ENCODE peak calls at places on chromosomes 3 and 15, in eight cellular contexts. One of them, this sample, is unnamed.

GRCh38 chr15:25847066-25847465 is 16.1 kb downstream of the ATP10A start:
- DNase-seq in tibial artery: no peak
- DNase-seq in astrocyte of the spinal cord: no peak
- DNase-seq in A549: no peak
- DNase-seq in GOT3: no peak
- DNase-seq in COR-L47: no peak
- DNase-seq in anterior cingulate cortex: no peak
- DNase-seq in heart right ventricle: no peak
- DNase-seq in this sample: no peak

GRCh38 chr3:171804618-171805389 is 5.5 kb downstream of the PLD1 start:
- DNase-seq in tibial artery: no peak
- DNase-seq in astrocyte of the spinal cord: peak
- DNase-seq in A549: no peak
- DNase-seq in GOT3: no peak
- DNase-seq in COR-L47: no peak
- DNase-seq in anterior cingulate cortex: no peak
- DNase-seq in heart right ventricle: peak
- DNase-seq in this sample: peak

GRCh38 chr3:73512095-73512494 is 112.6 kb downstream of the PDZRN3 start:
- DNase-seq in tibial artery: no peak
- DNase-seq in astrocyte of the spinal cord: peak
- DNase-seq in A549: no peak
- DNase-seq in GOT3: no peak
- DNase-seq in COR-L47: no peak
- DNase-seq in anterior cingulate cortex: no peak
- DNase-seq in heart right ventricle: no peak
- DNase-seq in this sample: no peak

GRCh38 chr15:86060614-86061125 is 19.0 kb upstream of the AGBL1 start:
- DNase-seq in tibial artery: no peak
- DNase-seq in astrocyte of the spinal cord: no peak
- DNase-seq in A549: no peak
- DNase-seq in GOT3: no peak
- DNase-seq in COR-L47: no peak
- DNase-seq in anterior cingulate cortex: no peak
- DNase-seq in heart right ventricle: no peak
- DNase-seq in this sample: no peak

GRCh38 chr3:117399311-117400068 is 689.9 kb downstream of the TUSC7 start:
- DNase-seq in tibial artery: no peak
- DNase-seq in astrocyte of the spinal cord: peak
- DNase-seq in A549: no peak
- DNase-seq in GOT3: no peak
- DNase-seq in COR-L47: peak
- DNase-seq in anterior cingulate cortex: no peak
- DNase-seq in heart right ventricle: no peak
- DNase-seq in this sample: no peak

GRCh38 chr3:69806735-69807438 is 67.6 kb downstream of the MITF start:
- DNase-seq in tibial artery: no peak
- DNase-seq in astrocyte of the spinal cord: peak
- DNase-seq in A549: no peak
- DNase-seq in GOT3: no peak
- DNase-seq in COR-L47: no peak
- DNase-seq in anterior cingulate cortex: no peak
- DNase-seq in heart right ventricle: no peak
- DNase-seq in this sample: no peak

GRCh38 chr15:52247481-52247880 is 48.1 kb downstream of the MYO5C start:
- DNase-seq in tibial artery: no peak
- DNase-seq in astrocyte of the spinal cord: no peak
- DNase-seq in A549: no peak
- DNase-seq in GOT3: no peak
- DNase-seq in COR-L47: no peak
- DNase-seq in anterior cingulate cortex: no peak
- DNase-seq in heart right ventricle: no peak
- DNase-seq in this sample: no peak

GRCh38 chr3:13046569-13047279 is 26.5 kb downstream of the IQSEC1 start:
- DNase-seq in tibial artery: no peak
- DNase-seq in astrocyte of the spinal cord: no peak
- DNase-seq in A549: no peak
- DNase-seq in GOT3: no peak
- DNase-seq in COR-L47: no peak
- DNase-seq in anterior cingulate cortex: no peak
- DNase-seq in heart right ventricle: no peak
- DNase-seq in this sample: no peak

GRCh38 chr15:58758141-58758540 is 8.6 kb upstream of the ADAM10 start:
- DNase-seq in tibial artery: no peak
- DNase-seq in astrocyte of the spinal cord: no peak
- DNase-seq in A549: peak
- DNase-seq in GOT3: no peak
- DNase-seq in COR-L47: no peak
- DNase-seq in anterior cingulate cortex: peak
- DNase-seq in heart right ventricle: no peak
- DNase-seq in this sample: no peak

GRCh38 chr3:102038477-102039142 is 189.3 kb downstream of the NFKBIZ start:
- DNase-seq in tibial artery: no peak
- DNase-seq in astrocyte of the spinal cord: no peak
- DNase-seq in A549: no peak
- DNase-seq in GOT3: no peak
- DNase-seq in COR-L47: no peak
- DNase-seq in anterior cingulate cortex: no peak
- DNase-seq in heart right ventricle: no peak
- DNase-seq in this sample: no peak

GRCh38 chr15:77426871-77427270 is 6.2 kb downstream of the HMG20A start:
- DNase-seq in tibial artery: no peak
- DNase-seq in astrocyte of the spinal cord: no peak
- DNase-seq in A549: no peak
- DNase-seq in GOT3: no peak
- DNase-seq in COR-L47: no peak
- DNase-seq in anterior cingulate cortex: no peak
- DNase-seq in heart right ventricle: no peak
- DNase-seq in this sample: no peak

GRCh38 chr3:173650596-173650995 is 253.1 kb downstream of the NLGN1 start:
- DNase-seq in tibial artery: no peak
- DNase-seq in astrocyte of the spinal cord: peak
- DNase-seq in A549: no peak
- DNase-seq in GOT3: no peak
- DNase-seq in COR-L47: no peak
- DNase-seq in anterior cingulate cortex: no peak
- DNase-seq in heart right ventricle: no peak
- DNase-seq in this sample: no peak

This sample was measured in PC-9.